ENCODE peak calls at places on chromosomes 2 and 18, in nine cellular contexts. V is transverse colon, T is HCT116, P is upper lobe of left lung, C is spleen, W is breast epithelium, S is HL-60, L is Panc1, B is SK-N-MC. U is an unnamed sample.

GRCh38 chr2:46780411-46780800 is 135.2 kb downstream of the MCFD2 start:
- DNase-seq in V (peak; percentile 21), T (no peak), P (no peak), C (no peak), W (peak; percentile 81), S (no peak), L (no peak), B (no peak), U (no peak)

GRCh38 chr2:241156997-241157441 is 6.8 kb downstream of the PPP1R7 start:
- DNase-seq in V (no peak), T (no peak), P (no peak), C (peak; percentile 65), W (no peak), S (peak; percentile 28), L (no peak), B (no peak), U (no peak)

GRCh38 chr2:232486558-232487384 is 863 bp downstream of the ECEL1 start:
- DNase-seq in V (no peak), T (no peak), P (no peak), C (peak; percentile 72), W (no peak), S (no peak), L (no peak), B (no peak), U (peak; percentile 40)

GRCh38 chr2:77512521-77512920 is 9.7 kb downstream of the LRRTM4 start:
- DNase-seq in V (no peak), T (no peak), P (no peak), C (no peak), W (no peak), S (no peak), L (no peak), B (peak; percentile 22), U (no peak)

GRCh38 chr2:2567776-2568175 is 236.7 kb upstream of the MYT1L start:
- DNase-seq in V (no peak), T (no peak), P (no peak), C (peak; percentile 53), W (no peak), S (no peak), L (no peak), B (no peak), U (no peak)

GRCh38 chr2:33598472-33599174 is 476 bp downstream of the FAM98A start:
- DNase-seq in V (peak; percentile 45), T (no peak), P (peak; percentile 65), C (peak; percentile 82), W (no peak), S (peak; percentile 15), L (no peak), B (no peak), U (no peak)

GRCh38 chr2:132849118-132849517 is 179.1 kb upstream of the LYPD1 start:
- DNase-seq in V (no peak), T (no peak), P (no peak), C (no peak), W (no peak), S (no peak), L (no peak), B (no peak), U (no peak)

GRCh38 chr2:227033471-227034148 is 130.4 kb downstream of the COL4A4 start:
- DNase-seq in V (peak; percentile 59), T (peak; percentile 4), P (no peak), C (peak; percentile 76), W (no peak), S (no peak), L (peak; percentile 13), B (no peak), U (no peak)

GRCh38 chr2:166932032-166932431 is 43.8 kb downstream of the XIRP2 start:
- DNase-seq in V (no peak), T (no peak), P (no peak), C (no peak), W (no peak), S (no peak), L (no peak), B (no peak), U (no peak)

GRCh38 chr2:227536445-227536844 is 62.2 kb upstream of the SCYGR2 start:
- DNase-seq in V (no peak), T (no peak), P (no peak), C (no peak), W (no peak), S (no peak), L (no peak), B (no peak), U (no peak)

GRCh38 chr18:65435529-65435928 is 315.3 kb upstream of the CDH7 start:
- DNase-seq in V (no peak), T (no peak), P (no peak), C (no peak), W (no peak), S (no peak), L (no peak), B (peak; percentile 75), U (no peak)
- TF ChIP-seq POLR2AphosphoS5 in V (no peak), T (no peak), P (no peak), C (no peak), W (no peak), S (no peak), L (no peak), B (no peak), U (no peak)

GRCh38 chr2:191786694-191787093 is 60.2 kb downstream of the CAVIN2 start:
- DNase-seq in V (no peak), T (no peak), P (no peak), C (no peak), W (no peak), S (no peak), L (no peak), B (no peak), U (no peak)

GRCh38 chr2:191789791-191790190 is 57.1 kb downstream of the CAVIN2 start:
- DNase-seq in V (no peak), T (no peak), P (no peak), C (no peak), W (no peak), S (no peak), L (no peak), B (no peak), U (no peak)

GRCh38 chr2:191791953-191792560 is 54.8 kb downstream of the CAVIN2 start:
- DNase-seq in V (no peak), T (no peak), P (no peak), C (no peak), W (no peak), S (no peak), L (no peak), B (no peak), U (no peak)

GRCh38 chr2:191795711-191796110 is 51.2 kb downstream of the CAVIN2 start:
- DNase-seq in V (no peak), T (no peak), P (no peak), C (no peak), W (no peak), S (no peak), L (no peak), B (no peak), U (no peak)

GRCh38 chr2:191790737-191791136 is 56.2 kb downstream of the CAVIN2 start:
- DNase-seq in V (no peak), T (no peak), P (no peak), C (no peak), W (no peak), S (no peak), L (no peak), B (no peak), U (no peak)
- H3K4me3 ChIP-seq in V (no peak overlapping the region), T (no peak overlapping the region), P (no peak overlapping the region), C (no peak overlapping the region), W (no peak overlapping the region), S (no peak overlapping the region), L (no peak overlapping the region), B (no peak overlapping the region), U (no peak overlapping the region)

DNA sequence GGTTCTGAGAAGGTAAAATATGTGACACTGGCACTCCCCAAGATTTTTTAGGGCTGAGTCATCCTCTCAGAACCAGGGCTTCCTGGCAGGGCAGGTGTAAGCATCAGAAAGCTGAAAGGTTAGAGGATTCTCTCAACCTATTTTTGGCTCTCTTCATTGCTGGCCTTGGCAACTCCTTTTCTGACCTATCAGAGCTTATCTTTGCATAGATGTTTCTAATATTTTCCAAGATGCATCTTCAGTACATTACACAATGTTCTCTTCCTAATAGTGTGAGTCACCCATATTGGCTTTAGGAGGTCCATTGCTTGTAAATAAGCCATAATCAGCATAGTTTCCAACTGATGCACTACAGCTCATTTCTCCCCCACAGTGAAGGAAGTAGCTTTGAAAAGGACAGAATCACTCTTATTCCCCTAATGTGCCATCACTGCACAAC is 2008.4 kb upstream of the PIK3C3 start:
- DNase-seq in V (no peak), T (peak; percentile 51), P (peak; percentile 22), C (no peak), W (peak; percentile 69), S (no peak), L (no peak), B (no peak), U (no peak)
- TF ChIP-seq POLR2AphosphoS5 in V (peak; percentile 8), T (no peak), P (no peak), C (no peak), W (no peak), S (no peak), L (no peak), B (no peak), U (no peak)

DNA sequence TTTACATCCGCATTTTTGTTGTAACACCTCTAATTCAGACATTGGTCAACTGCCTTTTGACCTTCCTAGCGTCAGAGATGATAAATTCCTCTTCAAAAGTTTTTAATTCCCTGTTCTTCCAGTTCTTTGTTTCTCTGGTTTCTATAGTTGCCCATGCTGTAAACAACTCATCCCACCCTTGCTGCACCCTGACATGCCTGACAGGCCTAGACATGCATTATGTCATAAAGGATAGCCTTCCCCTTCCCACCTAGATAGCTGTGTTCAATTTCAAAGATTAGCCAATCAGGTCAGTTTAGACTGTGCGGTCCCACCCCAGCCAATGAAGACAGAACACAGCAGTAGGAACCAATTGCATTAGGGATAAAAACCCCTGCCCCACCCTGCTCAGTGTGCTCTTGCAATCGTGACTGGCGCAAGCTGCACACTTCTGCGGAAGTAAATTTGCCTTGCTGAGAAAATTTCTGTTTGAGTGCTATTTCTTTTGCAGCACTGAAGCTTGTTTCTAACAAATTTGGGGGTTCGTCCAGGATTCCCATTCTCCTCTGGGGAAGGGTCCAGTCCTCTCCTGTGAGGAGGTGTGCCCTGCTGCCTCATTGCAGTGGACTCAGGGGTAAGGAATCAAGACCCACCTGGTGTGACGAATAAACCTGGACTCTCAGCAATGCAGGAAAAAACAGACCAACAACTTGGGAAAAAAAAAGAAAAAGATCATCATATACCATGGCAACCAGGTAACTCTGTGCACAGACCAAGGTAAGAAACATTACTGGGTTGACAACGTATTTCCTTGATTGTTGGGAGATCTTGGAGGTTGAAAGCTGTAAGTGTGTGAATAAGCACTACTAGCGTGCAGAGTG is 9.1 kb upstream of the SAP130 start:
- DNase-seq in V (no peak), T (no peak), P (no peak), C (no peak), W (no peak), S (no peak), L (no peak), B (no peak), U (no peak)
- H3K4me3 ChIP-seq in V (no peak overlapping the region), T (no peak overlapping the region), P (no peak overlapping the region), C (no peak overlapping the region), W (no peak overlapping the region), S (no peak overlapping the region), L (no peak overlapping the region), B (no peak overlapping the region), U (no peak overlapping the region)

U was measured in suprapubic skin.